ENCODE peak calls at places on chromosomes 13 and 19, in nine cellular contexts. One of them, this sample, is unnamed.

GRCh38 chr19:43575955-43576451 is 402 bp downstream of the PINLYP start:
- DNase-seq in BJ: no peak
- DNase-seq in lower lobe of right lung: peak; percentile 49
- DNase-seq in epithelial cell of esophagus: no peak
- DNase-seq in astrocyte of the spinal cord: no peak
- DNase-seq in mammary epithelial cell: peak; percentile 11
- DNase-seq in tibial nerve: no peak
- DNase-seq in sigmoid colon: no peak
- DNase-seq in esophagus squamous epithelium: no peak
- DNase-seq in this sample: no peak

GRCh38 chr13:71517004-71517403 is 350.0 kb downstream of the DACH1 start:
- DNase-seq in BJ: no peak
- DNase-seq in lower lobe of right lung: no peak
- DNase-seq in epithelial cell of esophagus: peak; percentile 32
- DNase-seq in astrocyte of the spinal cord: peak; percentile 8
- DNase-seq in mammary epithelial cell: no peak
- DNase-seq in tibial nerve: no peak
- DNase-seq in sigmoid colon: no peak
- DNase-seq in esophagus squamous epithelium: no peak
- DNase-seq in this sample: no peak

GRCh38 chr13:110306960-110307696 is at the start of the genes COL4A1 and COL4A2:
- DNase-seq in BJ: no peak
- DNase-seq in lower lobe of right lung: peak; percentile 68
- DNase-seq in epithelial cell of esophagus: peak; percentile 70
- DNase-seq in astrocyte of the spinal cord: peak; percentile 86
- DNase-seq in mammary epithelial cell: peak; percentile 75
- DNase-seq in tibial nerve: peak; percentile 64
- DNase-seq in sigmoid colon: peak; percentile 95
- DNase-seq in esophagus squamous epithelium: no peak
- DNase-seq in this sample: no peak

GRCh38 chr19:13366529-13367143 is 139.6 kb downstream of the CACNA1A start:
- DNase-seq in BJ: no peak
- DNase-seq in lower lobe of right lung: no peak
- DNase-seq in epithelial cell of esophagus: peak; percentile 26
- DNase-seq in astrocyte of the spinal cord: peak; percentile 27
- DNase-seq in mammary epithelial cell: peak; percentile 5
- DNase-seq in tibial nerve: no peak
- DNase-seq in sigmoid colon: no peak
- DNase-seq in esophagus squamous epithelium: no peak
- DNase-seq in this sample: no peak

GRCh38 chr19:54188224-54188871 is 1.0 kb downstream of the MBOAT7 start:
- DNase-seq in BJ: no peak
- DNase-seq in lower lobe of right lung: peak; percentile 50
- DNase-seq in epithelial cell of esophagus: peak; percentile 26
- DNase-seq in astrocyte of the spinal cord: peak; percentile 55
- DNase-seq in mammary epithelial cell: peak; percentile 53
- DNase-seq in tibial nerve: no peak
- DNase-seq in sigmoid colon: no peak
- DNase-seq in esophagus squamous epithelium: no peak
- DNase-seq in this sample: no peak

GRCh38 chr19:33024398-33024797 is 40.3 kb downstream of the RHPN2 start:
- DNase-seq in BJ: no peak
- DNase-seq in lower lobe of right lung: no peak
- DNase-seq in epithelial cell of esophagus: no peak
- DNase-seq in astrocyte of the spinal cord: no peak
- DNase-seq in mammary epithelial cell: no peak
- DNase-seq in tibial nerve: no peak
- DNase-seq in sigmoid colon: no peak
- DNase-seq in esophagus squamous epithelium: no peak
- DNase-seq in this sample: no peak

GRCh38 chr19:10975374-10976036 is 14.7 kb downstream of the SMARCA4 start:
- DNase-seq in BJ: peak; percentile 20
- DNase-seq in lower lobe of right lung: no peak
- DNase-seq in epithelial cell of esophagus: no peak
- DNase-seq in astrocyte of the spinal cord: peak; percentile 57
- DNase-seq in mammary epithelial cell: no peak
- DNase-seq in tibial nerve: peak; percentile 48
- DNase-seq in sigmoid colon: peak; percentile 83
- DNase-seq in esophagus squamous epithelium: no peak
- DNase-seq in this sample: no peak

GRCh38 chr13:44385847-44386246 is 12.2 kb downstream of the SERP2 start:
- DNase-seq in BJ: no peak
- DNase-seq in lower lobe of right lung: no peak
- DNase-seq in epithelial cell of esophagus: no peak
- DNase-seq in astrocyte of the spinal cord: no peak
- DNase-seq in mammary epithelial cell: no peak
- DNase-seq in tibial nerve: no peak
- DNase-seq in sigmoid colon: no peak
- DNase-seq in esophagus squamous epithelium: no peak
- DNase-seq in this sample: no peak

GRCh38 chr13:98785968-98786367 is 33.5 kb upstream of the SLC15A1 start:
- DNase-seq in BJ: no peak
- DNase-seq in lower lobe of right lung: no peak
- DNase-seq in epithelial cell of esophagus: no peak
- DNase-seq in astrocyte of the spinal cord: no peak
- DNase-seq in mammary epithelial cell: no peak
- DNase-seq in tibial nerve: no peak
- DNase-seq in sigmoid colon: no peak
- DNase-seq in esophagus squamous epithelium: no peak
- DNase-seq in this sample: no peak

DNA sequence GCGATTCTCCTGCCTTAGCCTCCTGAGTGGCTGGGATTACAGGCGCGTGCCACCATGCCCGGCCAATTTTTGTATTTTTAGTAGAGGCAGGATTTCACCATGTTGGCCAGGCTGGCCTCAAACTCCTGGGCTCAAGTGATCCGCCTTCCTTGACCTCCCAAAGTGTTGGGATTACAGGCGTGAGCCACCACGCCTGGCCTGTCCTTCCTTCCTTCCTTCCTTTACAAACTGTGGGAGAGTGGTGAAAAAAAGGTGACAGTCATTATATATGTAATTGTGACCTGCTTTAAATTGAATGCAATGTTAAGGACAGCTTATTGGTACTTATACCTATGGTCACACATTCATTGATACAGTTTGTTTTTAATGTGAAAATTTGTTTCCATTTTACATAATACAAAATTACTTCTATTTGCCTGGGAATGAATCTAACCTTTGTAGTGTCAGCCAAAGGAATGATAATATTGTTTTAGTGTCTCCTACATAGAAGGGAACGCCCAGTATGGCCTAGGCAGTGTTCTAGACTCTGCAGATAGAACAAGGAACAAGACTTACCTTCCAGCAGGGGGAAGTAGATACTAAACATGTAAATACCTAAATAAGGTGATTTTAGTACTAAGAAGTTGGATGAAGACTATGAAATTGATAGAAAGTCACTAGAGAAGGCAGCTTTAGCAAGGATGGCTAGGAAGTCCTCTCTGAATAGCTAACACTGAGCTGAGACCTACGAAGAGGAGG is 146.3 kb downstream of the GGACT start:
- DNase-seq in BJ: no peak
- DNase-seq in lower lobe of right lung: no peak
- DNase-seq in epithelial cell of esophagus: no peak
- DNase-seq in astrocyte of the spinal cord: no peak
- DNase-seq in mammary epithelial cell: no peak
- DNase-seq in tibial nerve: no peak
- DNase-seq in sigmoid colon: no peak
- DNase-seq in esophagus squamous epithelium: no peak
- DNase-seq in this sample: no peak
- TF ChIP-seq CTCF in BJ: no peak
- TF ChIP-seq CTCF in lower lobe of right lung: no peak
- TF ChIP-seq CTCF in epithelial cell of esophagus: no peak
- TF ChIP-seq CTCF in astrocyte of the spinal cord: no peak
- TF ChIP-seq CTCF in mammary epithelial cell: no peak
- TF ChIP-seq CTCF in tibial nerve: no peak
- TF ChIP-seq CTCF in sigmoid colon: no peak
- TF ChIP-seq CTCF in esophagus squamous epithelium: no peak
- TF ChIP-seq CTCF in this sample: no peak

DNA sequence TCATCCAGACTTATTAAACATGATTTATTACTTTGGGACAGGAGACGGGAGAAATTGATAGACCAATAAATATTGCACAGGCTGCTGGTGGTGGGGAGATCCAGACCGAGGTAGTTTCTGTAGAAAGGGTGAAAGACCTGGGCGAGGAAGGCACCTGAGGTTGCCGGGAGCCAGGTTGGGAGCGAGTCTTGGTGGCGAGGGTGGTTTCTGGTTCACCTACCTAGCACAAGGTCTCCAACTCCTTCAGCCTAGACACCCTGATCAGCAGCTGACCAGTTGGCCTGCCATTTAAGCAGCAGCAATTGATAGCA is 7.0 kb downstream of the EMP3 start:
- DNase-seq in BJ: no peak
- DNase-seq in lower lobe of right lung: no peak
- DNase-seq in epithelial cell of esophagus: no peak
- DNase-seq in astrocyte of the spinal cord: no peak
- DNase-seq in mammary epithelial cell: no peak
- DNase-seq in tibial nerve: no peak
- DNase-seq in sigmoid colon: no peak
- DNase-seq in esophagus squamous epithelium: no peak
- DNase-seq in this sample: no peak
- H3K4me3 ChIP-seq in BJ: no peak overlapping the region
- H3K4me3 ChIP-seq in lower lobe of right lung: peak overlapping the region; percentile 63
- H3K4me3 ChIP-seq in epithelial cell of esophagus: peak overlapping the region; percentile 37
- H3K4me3 ChIP-seq in astrocyte of the spinal cord: no peak overlapping the region
- H3K4me3 ChIP-seq in mammary epithelial cell: peak overlapping the region; percentile 32
- H3K4me3 ChIP-seq in tibial nerve: no peak overlapping the region
- H3K4me3 ChIP-seq in sigmoid colon: peak overlapping the region; percentile 40
- H3K4me3 ChIP-seq in esophagus squamous epithelium: peak overlapping the region; percentile 69
- H3K4me3 ChIP-seq in this sample: peak overlapping the region; percentile 88

GRCh38 chr19:49165865-49166301 is 8.3 kb downstream of the TRPM4 start:
- DNase-seq in BJ: no peak
- DNase-seq in lower lobe of right lung: no peak
- DNase-seq in epithelial cell of esophagus: no peak
- DNase-seq in astrocyte of the spinal cord: no peak
- DNase-seq in mammary epithelial cell: no peak
- DNase-seq in tibial nerve: no peak
- DNase-seq in sigmoid colon: no peak
- DNase-seq in esophagus squamous epithelium: no peak
- DNase-seq in this sample: no peak
- TF ChIP-seq CTCF in BJ: no peak
- TF ChIP-seq CTCF in lower lobe of right lung: no peak
- TF ChIP-seq CTCF in epithelial cell of esophagus: no peak
- TF ChIP-seq CTCF in astrocyte of the spinal cord: peak; percentile 15
- TF ChIP-seq CTCF in mammary epithelial cell: no peak
- TF ChIP-seq CTCF in tibial nerve: no peak
- TF ChIP-seq CTCF in sigmoid colon: no peak
- TF ChIP-seq CTCF in esophagus squamous epithelium: no peak
- TF ChIP-seq CTCF in this sample: no peak

DNA sequence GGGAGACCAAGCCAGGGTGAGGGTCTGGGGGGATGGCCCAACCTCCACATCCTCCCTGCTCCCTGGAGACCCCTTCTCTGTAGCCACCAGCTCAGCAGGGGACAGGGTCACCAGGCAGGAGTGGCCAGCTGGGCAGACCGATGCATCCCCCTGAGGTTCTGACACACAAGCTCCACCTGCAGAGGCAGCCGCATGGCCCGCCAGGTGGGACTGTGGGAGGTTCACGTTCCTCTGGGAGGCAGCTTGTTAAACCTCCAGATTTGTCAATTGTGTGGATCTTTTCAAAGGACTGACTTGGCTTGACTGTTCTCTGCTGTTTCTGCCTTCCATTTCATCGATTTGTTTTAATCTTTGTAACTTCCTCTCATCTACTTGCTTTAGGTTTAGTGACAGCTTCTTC is 8.1 kb downstream of the POLRMT start:
- DNase-seq in BJ: no peak
- DNase-seq in lower lobe of right lung: no peak
- DNase-seq in epithelial cell of esophagus: no peak
- DNase-seq in astrocyte of the spinal cord: no peak
- DNase-seq in mammary epithelial cell: no peak
- DNase-seq in tibial nerve: no peak
- DNase-seq in sigmoid colon: no peak
- DNase-seq in esophagus squamous epithelium: no peak
- DNase-seq in this sample: no peak
- H3K4me3 ChIP-seq in BJ: no peak overlapping the region
- H3K4me3 ChIP-seq in lower lobe of right lung: no peak overlapping the region
- H3K4me3 ChIP-seq in epithelial cell of esophagus: no peak overlapping the region
- H3K4me3 ChIP-seq in astrocyte of the spinal cord: no peak overlapping the region
- H3K4me3 ChIP-seq in mammary epithelial cell: no peak overlapping the region
- H3K4me3 ChIP-seq in tibial nerve: no peak overlapping the region
- H3K4me3 ChIP-seq in sigmoid colon: no peak overlapping the region
- H3K4me3 ChIP-seq in esophagus squamous epithelium: no peak overlapping the region
- H3K4me3 ChIP-seq in this sample: no peak overlapping the region

GRCh38 chr19:46621191-46622117 is 3.4 kb downstream of the PTGIR start:
- DNase-seq in BJ: no peak
- DNase-seq in lower lobe of right lung: peak; percentile 28
- DNase-seq in epithelial cell of esophagus: no peak
- DNase-seq in astrocyte of the spinal cord: no peak
- DNase-seq in mammary epithelial cell: no peak
- DNase-seq in tibial nerve: no peak
- DNase-seq in sigmoid colon: no peak
- DNase-seq in esophagus squamous epithelium: no peak
- DNase-seq in this sample: no peak
- TF ChIP-seq CTCF in BJ: peak; percentile 21
- TF ChIP-seq CTCF in lower lobe of right lung: no peak
- TF ChIP-seq CTCF in epithelial cell of esophagus: no peak
- TF ChIP-seq CTCF in astrocyte of the spinal cord: peak; percentile 24
- TF ChIP-seq CTCF in mammary epithelial cell: no peak
- TF ChIP-seq CTCF in tibial nerve: no peak
- TF ChIP-seq CTCF in sigmoid colon: no peak
- TF ChIP-seq CTCF in esophagus squamous epithelium: no peak
- TF ChIP-seq CTCF in this sample: no peak

GRCh38 chr19:58058428-58058827 is 654 bp upstream of the ZNF135 start:
- DNase-seq in BJ: no peak
- DNase-seq in lower lobe of right lung: no peak
- DNase-seq in epithelial cell of esophagus: no peak
- DNase-seq in astrocyte of the spinal cord: no peak
- DNase-seq in mammary epithelial cell: no peak
- DNase-seq in tibial nerve: no peak
- DNase-seq in sigmoid colon: no peak
- DNase-seq in esophagus squamous epithelium: no peak
- DNase-seq in this sample: no peak
- H3K4me3 ChIP-seq in BJ: no peak overlapping the region
- H3K4me3 ChIP-seq in lower lobe of right lung: peak overlapping the region; percentile 65
- H3K4me3 ChIP-seq in epithelial cell of esophagus: peak overlapping the region; percentile 50
- H3K4me3 ChIP-seq in astrocyte of the spinal cord: no peak overlapping the region
- H3K4me3 ChIP-seq in mammary epithelial cell: no peak overlapping the region
- H3K4me3 ChIP-seq in tibial nerve: peak overlapping the region; percentile 74
- H3K4me3 ChIP-seq in sigmoid colon: peak overlapping the region; percentile 64
- H3K4me3 ChIP-seq in esophagus squamous epithelium: peak overlapping the region; percentile 68
- H3K4me3 ChIP-seq in this sample: no peak overlapping the region